ENCODE peak calls at places on chromosomes 2 and 18, in eight cellular contexts. T is stimulated activated CD4-positive, alpha-beta T cell treated with anti-CD3 and anti-CD28 coated beads, Interleukin-4, amount 100 ng/mL, for 24 hours; J is activated CD4-positive, alpha-beta T cell treated with anti-CD3 and anti-CD28 coated beads, Interleukin-2, amount 10 ng/mL, durations not matched to agents 7 days and 5 days; K is AG04450; X is testis; I is mesendoderm; M is KBM-7; F is activated naive CD4-positive, alpha-beta T cell. Y is an unnamed sample.

GRCh38 chr2:64024259-64024949 is 5.2 kb upstream of the VPS54 start:
- DNase-seq in X (no peak), M (no peak), K (no peak), J (no peak), I (no peak), F (no peak), T (no peak), Y (no peak)

GRCh38 chr2:192151848-192152247 is 42.9 kb downstream of the TMEFF2 start:
- DNase-seq in J (no peak), F (no peak), X (no peak), K (no peak), M (peak; percentile 55), T (no peak), I (no peak), Y (peak; percentile 36)

GRCh38 chr2:44763275-44763674 is 178.2 kb upstream of the SIX3 start:
- DNase-seq in I (no peak), T (no peak), M (no peak), J (no peak), F (no peak), K (no peak), X (no peak), Y (no peak)

GRCh38 chr2:172282944-172283343 is 144.4 kb upstream of the ITGA6 start:
- DNase-seq in J (no peak), X (no peak), I (peak; percentile 29), K (peak; percentile 88), T (no peak), F (no peak), M (no peak), Y (no peak)

GRCh38 chr18:61635901-61636528 is 256.8 kb downstream of the RNF152 start:
- DNase-seq in M (peak; percentile 62), T (peak; percentile 43), X (peak; percentile 72), J (peak; percentile 51), K (peak; percentile 11), F (no peak), I (peak; percentile 81), Y (peak; percentile 28)

GRCh38 chr2:10057231-10058107 is 14.1 kb downstream of the KLF11 start:
- DNase-seq in I (peak; percentile 99), K (peak; percentile 62), M (peak; percentile 55), F (no peak), J (no peak), T (no peak), X (peak; percentile 79), Y (no peak)

GRCh38 chr18:10051877-10052631 is 138.2 kb downstream of the VAPA start:
- DNase-seq in F (no peak), I (no peak), K (peak; percentile 91), T (no peak), J (no peak), X (peak; percentile 63), M (no peak), Y (no peak)

GRCh38 chr2:123961576-123961975 is 63.5 kb upstream of the CNTNAP5 start:
- DNase-seq in I (peak; percentile 55), X (no peak), T (no peak), J (no peak), F (no peak), K (no peak), M (no peak), Y (no peak)

GRCh38 chr2:120552800-120553471 is 182.7 kb upstream of the GLI2 start:
- DNase-seq in M (peak; percentile 57), K (no peak), X (peak; percentile 93), T (no peak), I (peak; percentile 95), F (no peak), J (peak; percentile 54), Y (peak; percentile 26)

GRCh38 chr18:38693085-38693484 is 1127.5 kb upstream of the CELF4 start:
- DNase-seq in M (peak; percentile 34), K (no peak), T (no peak), F (no peak), J (no peak), I (no peak), X (no peak), Y (no peak)

GRCh38 chr2:241201445-241202267 is 13.2 kb downstream of the ANO7 start:
- DNase-seq in M (no peak), F (no peak), I (no peak), K (no peak), T (no peak), X (no peak), J (no peak), Y (no peak)

GRCh38 chr2:178193823-178194599 is at the start of gene OSBPL6:
- DNase-seq in J (peak; percentile 71), I (peak; percentile 83), T (peak; percentile 50), K (no peak), X (peak; percentile 76), M (peak; percentile 90), F (peak; percentile 4), Y (peak; percentile 5)

GRCh38 chr2:229734410-229734809 is 20.1 kb upstream of the DNER start:
- DNase-seq in F (no peak), J (no peak), K (no peak), X (no peak), I (peak; percentile 60), M (no peak), T (no peak), Y (no peak)

GRCh38 chr2:153047220-153047619 is 328.8 kb downstream of the ARL6IP6 start:
- DNase-seq in J (no peak), X (no peak), K (no peak), F (no peak), M (no peak), T (no peak), I (peak; percentile 37), Y (no peak)

GRCh38 chr2:31534636-31535035 is 46.1 kb downstream of the SRD5A2 start:
- DNase-seq in I (no peak), J (no peak), X (no peak), K (no peak), M (peak; percentile 4), F (no peak), T (no peak), Y (no peak)

GRCh38 chr2:174699993-174700766 is 64.1 kb downstream of the CHRNA1 start:
- DNase-seq in K (peak; percentile 29), I (peak; percentile 73), T (peak; percentile 49), J (peak; percentile 64), F (no peak), X (no peak), M (peak; percentile 59), Y (no peak)

GRCh38 chr2:207792244-207792785 is 22.6 kb upstream of the FZD5 start:
- DNase-seq in F (no peak), K (no peak), T (no peak), M (peak; percentile 63), J (no peak), I (peak; percentile 85), X (no peak), Y (no peak)

GRCh38 chr2:3666613-3666975 is 8.6 kb downstream of the ALLC start:
- DNase-seq in M (no peak), F (no peak), I (no peak), T (no peak), K (no peak), J (no peak), X (no peak), Y (peak; percentile 45)

GRCh38 chr2:225597911-225598310 is 198.4 kb downstream of the NYAP2 start:
- DNase-seq in F (no peak), T (no peak), J (no peak), X (no peak), K (no peak), I (no peak), M (no peak), Y (no peak)

GRCh38 chr2:23430263-23430662 is 45.3 kb downstream of the KLHL29 start:
- DNase-seq in J (no peak), I (no peak), K (peak; percentile 91), T (no peak), F (no peak), M (no peak), X (no peak), Y (no peak)

GRCh38 chr2:216789088-216789487 is 70.8 kb downstream of the TNP1 start:
- DNase-seq in K (no peak), I (no peak), J (no peak), T (no peak), X (no peak), M (no peak), F (no peak), Y (no peak)

GRCh38 chr2:190916829-190917228 is 36.2 kb downstream of the GLS start:
- DNase-seq in X (no peak), I (no peak), T (no peak), K (no peak), J (peak; percentile 54), F (no peak), M (no peak), Y (no peak)

GRCh38 chr2:62156861-62157496 is 38.9 kb upstream of the B3GNT2 start:
- DNase-seq in T (no peak), I (peak; percentile 66), F (no peak), M (no peak), K (no peak), X (no peak), J (no peak), Y (no peak)

GRCh38 chr2:29518010-29518409 is 402.8 kb downstream of the CLIP4 start:
- DNase-seq in I (no peak), J (no peak), K (no peak), T (no peak), M (no peak), X (no peak), F (no peak), Y (no peak)

GRCh38 chr2:71154798-71155197 is 24.4 kb downstream of the MPHOSPH10 start:
- DNase-seq in M (peak; percentile 64), I (peak; percentile 82), J (peak; percentile 24), X (no peak), F (no peak), T (no peak), K (no peak), Y (no peak)

Y was measured in NCI-H187.